ENCODE peak calls at places on chromosomes 3 and 15, in nine cellular contexts. V is naive thymus-derived CD8-positive, alpha-beta T cell; G is NAMALWA; Z is endothelial cell; K is activated T-cell treated with anti-CD3 and anti-CD28 coated beads for 1 hour; H is GM23248; C is NCI-H774; F is cardiac fibroblast; N is NCI-H748 treated with DMSO at 0.1 percent for 48 hours. X is an unnamed sample.

GRCh38 chr3:147413712-147414325 is 4.7 kb downstream of the ZIC1 start:
- DNase-seq in N (no peak), V (no peak), H (no peak), G (no peak), Z (no peak), C (no peak), F (no peak), K (no peak), X (peak; percentile 68)

GRCh38 chr3:169945313-169945712 is 21.3 kb upstream of the SEC62 start:
- DNase-seq in F (peak; percentile 35), K (no peak), V (peak; percentile 37), C (no peak), N (no peak), Z (no peak), H (peak; percentile 42), G (peak; percentile 96), X (peak; percentile 91)

GRCh38 chr15:74182131-74182530 is 8.6 kb downstream of the ISLR start:
- DNase-seq in C (no peak), V (no peak), Z (no peak), F (no peak), G (no peak), N (no peak), K (no peak), H (no peak), X (no peak)

GRCh38 chr3:143329567-143330164 is 210.1 kb downstream of the CHST2 start:
- DNase-seq in K (no peak), C (no peak), V (no peak), G (no peak), F (peak; percentile 49), Z (no peak), N (no peak), H (no peak), X (no peak)

GRCh38 chr3:182921665-182922355 is 58.5 kb downstream of the DCUN1D1 start:
- DNase-seq in K (no peak), Z (no peak), H (peak; percentile 33), C (no peak), G (no peak), V (no peak), N (no peak), F (peak; percentile 54), X (peak; percentile 82)

GRCh38 chr3:12484198-12484982 is at the start of gene TSEN2:
- DNase-seq in K (peak; percentile 95), F (peak; percentile 97), C (peak; percentile 92), H (peak; percentile 97), Z (peak; percentile 98), V (peak; percentile 99), N (peak; percentile 63), G (peak; percentile 97), X (peak; percentile 98)

GRCh38 chr3:161163297-161163696 is 57.8 kb upstream of the NMD3 start:
- DNase-seq in K (no peak), F (peak; percentile 83), V (no peak), Z (no peak), G (no peak), H (peak; percentile 87), N (no peak), C (no peak), X (peak; percentile 77)

GRCh38 chr3:124401841-124402240 is 328.4 kb upstream of the UMPS start:
- DNase-seq in V (no peak), H (no peak), N (no peak), F (peak; percentile 11), Z (no peak), G (no peak), K (no peak), C (no peak), X (no peak)

GRCh38 chr3:107657971-107658370 is 135.2 kb downstream of the BBX start:
- DNase-seq in N (no peak), Z (no peak), V (no peak), H (peak; percentile 79), F (peak; percentile 31), C (no peak), K (no peak), G (no peak), X (no peak)

GRCh38 chr3:17645074-17645698 is 97.2 kb downstream of the TBC1D5 start:
- DNase-seq in Z (peak; percentile 40), N (peak; percentile 48), F (peak; percentile 86), K (no peak), G (peak; percentile 50), C (no peak), H (peak; percentile 75), V (peak; percentile 26), X (peak; percentile 89)

GRCh38 chr15:90004252-90004651 is 3.1 kb downstream of the ZNF710 start:
- DNase-seq in V (no peak), G (no peak), F (peak; percentile 46), N (no peak), Z (no peak), K (no peak), C (no peak), H (peak; percentile 71), X (no peak)

GRCh38 chr15:78079296-78080087 is 2.0 kb upstream of the TBC1D2B start:
- DNase-seq in C (no peak), G (no peak), F (no peak), N (no peak), K (no peak), H (no peak), V (no peak), Z (no peak), X (no peak)

GRCh38 chr15:27492021-27492621 is 521.1 kb downstream of the GABRG3 start:
- DNase-seq in K (no peak), N (no peak), C (no peak), G (no peak), V (no peak), H (peak; percentile 64), F (no peak), Z (no peak), X (no peak)

GRCh38 chr15:62219799-62220198 is 54.7 kb upstream of the C2CD4B start:
- DNase-seq in Z (no peak), F (no peak), G (no peak), N (no peak), H (no peak), V (no peak), C (no peak), K (no peak), X (peak; percentile 4)

GRCh38 chr15:43243246-43243645 is 22.4 kb upstream of the EPB42 start:
- DNase-seq in N (no peak), H (no peak), F (no peak), K (no peak), G (no peak), Z (no peak), V (no peak), C (no peak), X (no peak)

GRCh38 chr3:169383770-169384169 is 279.7 kb downstream of the MECOM start:
- DNase-seq in C (no peak), V (no peak), Z (no peak), N (no peak), K (no peak), H (no peak), G (no peak), F (no peak), X (no peak)

GRCh38 chr3:64658001-64658400 is 29.8 kb downstream of the ADAMTS9 start:
- DNase-seq in H (no peak), K (no peak), V (no peak), C (no peak), F (no peak), Z (no peak), G (no peak), N (no peak), X (no peak)

X was measured in OCI-M1.